ENCODE peak calls at places on chromosome 1, in four cellular contexts. A, F, J and S are unnamed samples.

GRCh38 chr1:52756020-52756419 is 29.8 kb downstream of the ZYG11B start:
- DNase-seq in A (no peak), F (no peak), J (no peak), S (no peak)

GRCh38 chr1:54989473-54989872 is 9.0 kb downstream of the TMEM61 start:
- DNase-seq in A (no peak), F (no peak), J (no peak), S (no peak)

GRCh38 chr1:16921391-16922185 is at the start of gene CROCC:
- DNase-seq in A (peak; percentile 33), F (peak; percentile 59), J (peak; percentile 71), S (peak; percentile 42)

GRCh38 chr1:184365699-184366098 is 21.1 kb upstream of the C1orf21 start:
- DNase-seq in A (no peak), F (no peak), J (no peak), S (no peak)

GRCh38 chr1:36380003-36380631 is 5.6 kb downstream of the STK40 start:
- DNase-seq in A (no peak), F (no peak), J (no peak), S (no peak)

GRCh38 chr1:220915117-220915440 is 35.8 kb downstream of the HLX start:
- DNase-seq in A (no peak), F (no peak), J (no peak), S (no peak)

GRCh38 chr1:89781494-89782126 is 39.2 kb upstream of the LRRC8D start:
- DNase-seq in A (no peak), F (peak; percentile 91), J (peak; percentile 72), S (no peak)

GRCh38 chr1:70966018-70966638 is 81.5 kb downstream of the PTGER3 start:
- DNase-seq in A (no peak), F (peak; percentile 19), J (no peak), S (no peak)

GRCh38 chr1:234969630-234970370 is 158.8 kb downstream of the TOMM20 start:
- DNase-seq in A (peak; percentile 80), F (peak; percentile 89), J (no peak), S (peak; percentile 82)

GRCh38 chr1:94686882-94687281 is 133.3 kb upstream of the SLC44A3 start:
- DNase-seq in A (no peak), F (no peak), J (no peak), S (no peak)

GRCh38 chr1:225860860-225861441 is 21.2 kb downstream of the TMEM63A start:
- DNase-seq in A (no peak), F (no peak), J (no peak), S (no peak)